ENCODE peak calls at places on chromosomes 16 and 17, in seven cellular contexts. M is uterus; Y is MCF 10A; N is A549; Q is stimulated activated CD8-positive, alpha-beta memory T cell treated with anti-CD3 and anti-CD28 coated beads, Interleukin-4, amount 100 ng/mL, for 48 hours; U is NCI-H1694; I is foreskin melanocyte. E is an unnamed sample.

GRCh38 chr17:59129814-59130213 is 23.1 kb upstream of the TRIM37 start:
- DNase-seq in M (no peak), Y (no peak), N (no peak), Q (no peak), U (no peak), I (no peak), E (no peak)

GRCh38 chr16:19898924-19899604 is 14.4 kb upstream of the GPRC5B start:
- DNase-seq in M (peak; percentile 60), Y (peak; percentile 73), N (peak; percentile 66), Q (peak; percentile 64), U (peak; percentile 21), I (peak; percentile 42), E (peak; percentile 68)

GRCh38 chr17:75910699-75911098 is 6.0 kb upstream of the MRPL38 start:
- DNase-seq in M (no peak), Y (no peak), N (no peak), Q (no peak), U (no peak), I (no peak), E (no peak)

GRCh38 chr16:84947022-84947421 is 64.3 kb downstream of the ZDHHC7 start:
- DNase-seq in M (peak; percentile 79), Y (peak; percentile 30), N (no peak), Q (no peak), U (no peak), I (no peak), E (no peak)

GRCh38 chr17:27741361-27741861 is 58.9 kb downstream of the NOS2 start:
- DNase-seq in M (no peak), Y (peak; percentile 5), N (no peak), Q (no peak), U (no peak), I (no peak), E (no peak)

GRCh38 chr17:79045830-79046500 is 22.0 kb downstream of the C1QTNF1 start:
- DNase-seq in M (peak; percentile 63), Y (peak; percentile 75), N (peak; percentile 78), Q (peak; percentile 81), U (peak; percentile 79), I (no peak), E (peak; percentile 61)

GRCh38 chr17:78935419-78936323 is 10.5 kb upstream of the TIMP2 start:
- DNase-seq in M (peak; percentile 95), Y (peak; percentile 89), N (peak; percentile 82), Q (no peak), U (peak; percentile 81), I (no peak), E (peak; percentile 67)

GRCh38 chr17:78997881-78998280 is 11.7 kb downstream of the CANT1 start:
- DNase-seq in M (peak; percentile 6), Y (no peak), N (no peak), Q (no peak), U (no peak), I (no peak), E (no peak)

GRCh38 chr16:79362312-79362970 is 238.1 kb downstream of the MAF start:
- DNase-seq in M (no peak), Y (no peak), N (no peak), Q (no peak), U (no peak), I (no peak), E (no peak)

GRCh38 chr17:46949291-46950174 is 26.6 kb downstream of the GOSR2 start:
- DNase-seq in M (no peak), Y (peak; percentile 54), N (no peak), Q (no peak), U (no peak), I (no peak), E (no peak)

GRCh38 chr16:73054732-73055481 is 7.0 kb upstream of the ZFHX3 start:
- DNase-seq in M (no peak), Y (peak; percentile 49), N (peak; percentile 45), Q (no peak), U (no peak), I (no peak), E (no peak)

GRCh38 chr17:80855196-80855967 is 136.3 kb upstream of the CHMP6 start:
- DNase-seq in M (no peak), Y (no peak), N (no peak), Q (no peak), U (no peak), I (no peak), E (no peak)

GRCh38 chr17:77358801-77359716 is 218.3 kb downstream of the SEC14L1 start:
- DNase-seq in M (no peak), Y (no peak), N (no peak), Q (peak; percentile 15), U (no peak), I (no peak), E (no peak)

GRCh38 chr16:9050102-9050830 is 41.2 kb upstream of the HAPSTR1 start:
- DNase-seq in M (no peak), Y (peak; percentile 23), N (peak; percentile 41), Q (peak; percentile 56), U (no peak), I (no peak), E (peak; percentile 25)

GRCh38 chr16:85390511-85391174 is 222.5 kb upstream of the GSE1 start:
- DNase-seq in M (peak; percentile 89), Y (peak; percentile 94), N (peak; percentile 87), Q (no peak), U (peak; percentile 57), I (no peak), E (peak; percentile 96)

GRCh38 chr17:28193241-28193640 is 125.8 kb upstream of the TMEM97 start:
- DNase-seq in M (no peak), Y (no peak), N (no peak), Q (no peak), U (no peak), I (no peak), E (no peak)

GRCh38 chr16:24986512-24987303 is 28.5 kb downstream of the ARHGAP17 start:
- DNase-seq in M (peak; percentile 36), Y (peak; percentile 69), N (peak; percentile 66), Q (no peak), U (no peak), I (no peak), E (no peak)

GRCh38 chr16:24977673-24978065 is 37.5 kb downstream of the ARHGAP17 start:
- DNase-seq in M (no peak), Y (peak; percentile 52), N (peak; percentile 27), Q (no peak), U (no peak), I (peak; percentile 64), E (peak; percentile 80)

GRCh38 chr16:83727751-83728352 is 79.9 kb upstream of the HSBP1 start:
- DNase-seq in M (no peak), Y (no peak), N (no peak), Q (no peak), U (no peak), I (no peak), E (no peak)

GRCh38 chr16:3401719-3402397 is 843 bp downstream of the ZNF174 start:
- DNase-seq in M (no peak), Y (no peak), N (peak; percentile 23), Q (peak; percentile 27), U (no peak), I (peak; percentile 25), E (no peak)

GRCh38 chr17:78759203-78759968 is 22.7 kb downstream of the CYTH1 start:
- DNase-seq in M (no peak), Y (no peak), N (no peak), Q (peak; percentile 77), U (peak; percentile 56), I (no peak), E (no peak)

GRCh38 chr16:67068212-67068753 is 39.3 kb downstream of the CBFB start:
- DNase-seq in M (no peak), Y (peak; percentile 27), N (peak; percentile 10), Q (no peak), U (no peak), I (no peak), E (no peak)

GRCh38 chr17:28925912-28926365 is 23.1 kb upstream of the DHRS13 start:
- DNase-seq in M (no peak), Y (peak; percentile 88), N (no peak), Q (no peak), U (no peak), I (peak; percentile 32), E (no peak)

GRCh38 chr16:64152010-64152767 is 969.7 kb downstream of the CDH11 start:
- DNase-seq in M (no peak), Y (peak; percentile 12), N (no peak), Q (no peak), U (peak; percentile 40), I (peak; percentile 99), E (no peak)

E was measured in ACHN.